ENCODE peak calls at places on chromosomes 13 and 19, in five cellular contexts. P, U, B, R and L are unnamed samples.

GRCh38 chr13:21012211-21012610 is 49.2 kb downstream of the LATS2 start:
- DNase-seq in P (peak), U (no peak), B (no peak), R (no peak), L (no peak)

GRCh38 chr19:8081569-8082550 is 29.3 kb downstream of the CCL25 start:
- DNase-seq in P (no peak), U (no peak), B (no peak), R (no peak), L (no peak)

GRCh38 chr13:50224534-50224933 is 209.3 kb downstream of the KCNRG start:
- DNase-seq in P (peak), U (no peak), B (no peak), R (peak), L (no peak)

GRCh38 chr13:95447766-95448165 is 104.8 kb upstream of the CLDN10 start:
- DNase-seq in P (no peak), U (no peak), B (no peak), R (no peak), L (no peak)

GRCh38 chr13:76023644-76024043 is 387.5 kb downstream of the LMO7 start:
- DNase-seq in P (peak), U (no peak), B (no peak), R (no peak), L (no peak)

GRCh38 chr13:57311009-57311586 is 144.1 kb downstream of the PRR20E start:
- DNase-seq in P (no peak), U (no peak), B (no peak), R (no peak), L (peak)

GRCh38 chr13:37608750-37609339 is 10.3 kb upstream of the POSTN start:
- DNase-seq in P (no peak), U (no peak), B (no peak), R (no peak), L (no peak)

GRCh38 chr19:1266116-1266817 is 2.9 kb upstream of the CIRBP start:
- DNase-seq in P (peak), U (peak), B (peak), R (peak), L (no peak)

GRCh38 chr13:30017880-30018279 is 167.5 kb upstream of the UBL3 start:
- DNase-seq in P (no peak), U (no peak), B (no peak), R (no peak), L (no peak)